ENCODE peak calls at places on chromosomes 1 and 21, in nine cellular contexts. T, B, S, D, M, G, V, R and W are unnamed samples. For H3K4me1, the result is how much of the 10 kb centered on the place peaks cover.

GRCh38 chr1:236114076-236114747 is 28.1 kb upstream of the GPR137B start:
- DNase-seq in B (no peak), M (no peak), G (no peak), D (no peak), V (no peak), T (no peak), S (no peak), R (no peak), W (no peak)

GRCh38 chr1:181936768-181937581 is 124.5 kb downstream of the ZNF648 start:
- DNase-seq in B (no peak), S (no peak), R (peak), G (peak), T (peak), D (peak), V (peak), M (peak), W (peak)

GRCh38 chr1:113701429-113701828 is 57.9 kb downstream of the PHTF1 start:
- DNase-seq in G (no peak), R (no peak), M (no peak), V (no peak), T (peak), S (no peak), B (no peak), D (peak), W (no peak)

GRCh38 chr1:117575586-117576225 is 30.1 kb upstream of the TENT5C start:
- DNase-seq in R (no peak), S (no peak), B (no peak), M (no peak), G (no peak), T (no peak), D (no peak), V (no peak), W (no peak)

GRCh38 chr1:232209357-232209756 is 420.6 kb downstream of the SIPA1L2 start:
- DNase-seq in V (no peak), R (no peak), G (no peak), B (no peak), T (no peak), M (no peak), D (no peak), S (no peak), W (no peak)

GRCh38 chr1:25695066-25695990 is 78.7 kb downstream of the MAN1C1 start:
- DNase-seq in B (peak), V (peak), R (peak), D (peak), G (peak), T (peak), M (no peak), S (peak), W (no peak)

GRCh38 chr1:208455821-208456220 is 211.6 kb upstream of the PLXNA2 start:
- DNase-seq in S (no peak), T (no peak), V (no peak), R (no peak), D (no peak), G (no peak), M (no peak), B (no peak), W (no peak)

GRCh38 chr1:31159869-31160611 is 79.6 kb downstream of the NKAIN1 start:
- DNase-seq in M (no peak), D (no peak), R (no peak), T (no peak), S (no peak), G (no peak), B (no peak), V (no peak), W (no peak)

GRCh38 chr1:26828352-26829093 is 2.0 kb downstream of the ZDHHC18 start:
- DNase-seq in S (no peak), D (no peak), B (no peak), R (peak), M (no peak), G (no peak), V (no peak), T (no peak), W (no peak)

GRCh38 chr21:21084179-21084578 is 86.0 kb downstream of the NCAM2 start:
- DNase-seq in S (no peak), M (no peak), V (no peak), G (no peak), D (no peak), R (no peak), B (no peak), T (no peak), W (no peak)

GRCh38 chr1:68269637-68270430 is 37.5 kb upstream of the WLS start:
- DNase-seq in V (no peak), S (no peak), B (no peak), T (peak), R (no peak), D (peak), G (no peak), M (no peak), W (no peak)

GRCh38 chr1:31795801-31796621 is 19.8 kb downstream of the SPOCD1 start:
- DNase-seq in T (no peak), S (no peak), D (no peak), M (no peak), B (no peak), R (peak), G (no peak), V (no peak), W (no peak)

GRCh38 chr1:43600033-43601020 is 49.6 kb upstream of the KDM4A start:
- DNase-seq in B (no peak), D (peak), T (peak), M (no peak), S (no peak), R (no peak), V (no peak), G (no peak), W (no peak)

GRCh38 chr1:42209516-42210370 is 45.2 kb upstream of the GUCA2A start:
- DNase-seq in D (peak), B (no peak), G (no peak), V (no peak), S (no peak), T (no peak), M (no peak), R (no peak), W (no peak)

GRCh38 chr1:42211224-42211623 is 46.7 kb upstream of the GUCA2A start:
- DNase-seq in B (no peak), D (no peak), T (no peak), S (no peak), V (no peak), M (no peak), G (no peak), R (no peak), W (no peak)

GRCh38 chr1:42214447-42214871 is 49.9 kb upstream of the GUCA2A start:
- DNase-seq in S (peak), B (no peak), R (peak), T (no peak), V (peak), D (no peak), M (no peak), G (no peak), W (no peak)

GRCh38 chr1:42206164-42206563 is 41.6 kb upstream of the GUCA2A start:
- DNase-seq in V (no peak), S (no peak), D (no peak), R (no peak), T (no peak), B (no peak), M (no peak), G (no peak), W (no peak)

DNA sequence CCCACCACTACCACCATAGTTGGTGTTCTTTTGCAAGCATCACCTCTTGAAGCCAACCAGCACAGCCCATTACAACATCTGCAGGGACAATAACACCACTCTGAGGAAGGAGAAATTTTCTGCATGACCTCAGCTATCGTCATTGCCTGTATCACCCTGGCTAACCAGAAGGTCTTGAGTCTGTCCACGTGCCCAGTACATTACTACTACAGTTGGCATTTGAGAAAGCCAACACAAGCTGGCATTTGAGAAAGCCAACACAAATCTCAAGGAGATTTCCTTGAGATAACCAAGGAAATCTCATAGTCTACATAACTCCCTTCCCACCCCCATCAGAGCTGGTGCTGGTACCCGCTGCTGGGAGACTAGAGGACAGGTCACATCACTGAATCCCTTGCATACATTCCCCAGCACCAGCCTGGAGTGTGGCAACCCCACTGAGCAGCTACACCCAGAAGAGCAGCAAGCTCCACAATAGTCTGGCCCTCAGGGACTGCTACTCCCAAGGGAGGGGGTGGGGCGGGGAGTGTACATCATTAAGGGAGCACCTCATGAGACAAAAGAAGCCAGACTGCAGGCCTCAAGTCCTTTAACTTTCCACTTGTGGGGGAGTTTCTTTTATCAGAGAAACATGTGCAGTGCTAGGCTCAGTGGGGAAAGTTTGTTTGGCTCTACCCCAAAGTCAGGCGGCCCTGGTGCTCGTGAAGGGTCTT is 46.0 kb upstream of the GUCA2A start:
- DNase-seq in S (no peak), T (no peak), V (no peak), D (no peak), R (no peak), B (no peak), M (no peak), G (no peak), W (no peak)
- H3K27ac ChIP-seq in S (no peak), T (no peak), V (no peak), D (no peak), R (no peak), B (no peak), M (no peak), G (no peak), W (no peak)

DNA sequence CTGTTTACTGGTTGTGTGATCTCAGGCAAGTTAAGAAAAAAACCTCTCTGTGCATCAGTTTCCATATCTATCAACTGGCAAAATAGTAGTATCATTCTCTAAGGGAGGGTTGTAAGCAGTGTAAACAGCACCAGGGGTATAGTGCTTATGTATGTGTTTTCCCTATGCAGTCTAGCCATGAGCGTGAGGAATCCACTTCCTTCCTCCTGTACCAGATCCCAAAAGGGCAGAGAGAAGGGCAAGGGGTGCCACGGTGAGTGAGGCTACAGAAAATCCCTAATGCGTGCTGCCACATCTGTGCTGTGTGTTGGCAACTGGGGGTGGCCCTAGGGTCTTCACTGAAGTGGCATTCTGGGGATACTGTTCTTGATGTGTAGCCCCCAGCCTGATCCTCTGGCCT is 18.4 kb upstream of the RNF19B start:
- DNase-seq in R (no peak), M (no peak), G (no peak), B (no peak), V (no peak), T (no peak), S (no peak), D (no peak), W (no peak)
- H3K4me1 ChIP-seq in R (under half), M (under half), G (under half), B (under half), V (under half), T (under half), S (under half), D (under half), W (half or more)

GRCh38 chr1:201127755-201128455 is 921 bp upstream of the ASCL5 start:
- DNase-seq in V (peak), S (no peak), G (no peak), D (peak), R (no peak), B (no peak), T (no peak), M (no peak), W (no peak)
- H3K27ac ChIP-seq in V (no peak), S (no peak), G (no peak), D (no peak), R (peak), B (no peak), T (no peak), M (no peak), W (no peak)

DNA sequence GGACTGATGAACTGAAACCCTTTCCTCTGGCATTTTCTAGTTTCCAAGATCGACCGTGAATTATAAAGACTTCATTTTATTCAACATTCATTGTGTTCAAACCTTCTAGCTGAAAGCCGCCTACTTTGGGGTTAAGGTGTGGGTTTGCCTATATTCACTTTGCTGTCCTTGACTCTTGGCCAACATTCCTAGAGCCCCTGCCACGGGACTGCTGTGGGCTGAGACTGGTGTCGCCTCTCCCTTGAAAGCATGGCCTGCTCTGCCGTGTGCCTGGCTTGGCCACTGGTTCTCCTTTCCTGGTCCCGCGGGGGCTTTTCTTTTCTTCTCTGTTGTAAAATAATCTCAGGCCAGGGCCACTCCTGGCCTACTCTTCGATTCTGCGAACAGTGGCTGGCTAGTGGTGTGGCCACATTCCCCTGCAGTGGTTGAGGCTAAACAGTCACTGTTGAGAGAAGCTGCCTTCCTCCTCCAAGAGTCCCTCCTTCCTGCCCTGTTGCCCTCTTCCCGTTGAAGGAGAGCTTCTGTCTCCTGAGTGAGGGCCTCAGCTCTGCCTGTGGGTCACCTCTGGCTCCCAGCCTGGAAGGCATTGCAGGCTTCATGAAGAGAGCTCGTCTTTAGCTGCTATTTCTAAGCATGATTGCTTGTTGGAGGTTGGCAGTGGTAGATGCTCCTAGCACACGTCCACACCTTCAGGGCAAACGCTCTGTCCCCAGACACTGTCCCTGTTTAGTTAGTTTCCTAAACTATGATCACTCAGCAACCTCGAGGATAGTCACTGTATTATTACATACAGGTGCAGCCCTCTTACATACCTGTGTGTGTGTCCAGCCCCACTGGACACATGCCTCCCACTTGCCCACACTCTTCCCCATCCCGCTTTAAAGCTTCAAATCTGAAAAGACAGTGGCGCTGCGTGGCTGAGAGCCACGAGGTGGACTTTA is 80.5 kb downstream of the GALNT2 start:
- DNase-seq in V (no peak), G (no peak), S (no peak), D (no peak), R (no peak), M (no peak), T (no peak), B (no peak), W (no peak)
- H3K4me1 ChIP-seq in V (half or more), G (half or more), S (half or more), D (under half), R (half or more), M (under half), T (under half), B (under half), W (under half)